ENCODE peak calls at places on chromosomes 3 and 15, in nine cellular contexts. H, T, M, N, V, G, Y, Q and E are unnamed samples.

GRCh38 chr15:85692873-85693272 is 101.9 kb downstream of the KLHL25 start:
- DNase-seq in M (no peak), Y (no peak), V (no peak), N (no peak), H (peak), Q (no peak), T (no peak), G (no peak), E (no peak)

GRCh38 chr15:90412356-90413194 is 24.5 kb downstream of the IQGAP1 start:
- DNase-seq in G (no peak), N (no peak), Q (no peak), T (peak), V (peak), Y (no peak), H (peak), M (peak), E (no peak)

GRCh38 chr3:150090877-150091276 is 120.2 kb upstream of the PFN2 start:
- DNase-seq in T (no peak), Q (no peak), G (no peak), M (peak), N (no peak), V (peak), Y (no peak), H (no peak), E (no peak)

GRCh38 chr15:37109952-37110630 is 9.7 kb upstream of the MEIS2 start:
- DNase-seq in T (no peak), Q (peak), G (no peak), N (no peak), Y (peak), V (peak), H (no peak), M (no peak), E (peak)

GRCh38 chr15:74790080-74790916 is 8.4 kb downstream of the CSK start:
- DNase-seq in M (peak), Y (peak), G (peak), V (peak), H (peak), N (peak), T (peak), Q (no peak), E (no peak)

GRCh38 chr3:58074997-58075396 is 66.8 kb downstream of the FLNB start:
- DNase-seq in Q (no peak), V (no peak), N (no peak), M (no peak), H (no peak), T (no peak), Y (no peak), G (no peak), E (no peak)

GRCh38 chr3:86921981-86922680 is 68.8 kb downstream of the VGLL3 start:
- DNase-seq in N (no peak), M (no peak), T (peak), G (no peak), V (peak), H (no peak), Y (no peak), Q (no peak), E (no peak)

GRCh38 chr3:122416966-122417365 is 1.1 kb upstream of the WDR5B start:
- DNase-seq in G (no peak), H (no peak), Y (no peak), Q (peak), T (peak), V (peak), M (no peak), N (no peak), E (no peak)

GRCh38 chr3:146581877-146582508 is 23.2 kb downstream of the PLSCR5 start:
- DNase-seq in T (peak), N (no peak), M (no peak), G (no peak), V (peak), Q (no peak), H (no peak), Y (no peak), E (no peak)

GRCh38 chr3:132641837-132642538 is 17.6 kb downstream of the ACAD11 start:
- DNase-seq in V (peak), H (no peak), Q (peak), Y (no peak), M (peak), G (no peak), T (peak), N (no peak), E (no peak)

GRCh38 chr15:28984421-28985375 is 98.9 kb downstream of the APBA2 start:
- DNase-seq in G (peak), Q (peak), M (peak), N (peak), Y (no peak), H (no peak), T (peak), V (peak), E (peak)

GRCh38 chr15:65638681-65639089 is 16.9 kb downstream of the SLC24A1 start:
- DNase-seq in H (no peak), N (peak), Y (no peak), Q (peak), V (peak), G (peak), T (peak), M (peak), E (no peak)

GRCh38 chr3:194328080-194328571 is 23.0 kb downstream of the CPN2 start:
- DNase-seq in H (no peak), Q (peak), G (no peak), Y (no peak), V (peak), N (no peak), T (peak), M (peak), E (peak)

GRCh38 chr3:139261754-139262632 is 81.8 kb upstream of the MRPS22 start:
- DNase-seq in T (no peak), M (no peak), Q (no peak), Y (no peak), G (no peak), V (no peak), N (no peak), H (no peak), E (no peak)

GRCh38 chr3:114111060-114111790 is 54.7 kb downstream of the QTRT2 start:
- DNase-seq in V (no peak), N (no peak), H (no peak), G (no peak), T (no peak), Y (no peak), Q (peak), M (no peak), E (no peak)

GRCh38 chr15:89095073-89095472 is 6.8 kb downstream of the ABHD2 start:
- DNase-seq in H (no peak), Q (no peak), Y (no peak), N (no peak), V (no peak), M (no peak), T (no peak), G (no peak), E (no peak)

GRCh38 chr15:57158589-57158988 is 217.7 kb upstream of the CGNL1 start:
- DNase-seq in M (peak), Q (no peak), N (no peak), G (no peak), T (no peak), V (peak), H (no peak), Y (no peak), E (no peak)

GRCh38 chr15:90160781-90161727 is 40.1 kb upstream of the SEMA4B start:
- DNase-seq in Q (no peak), V (no peak), Y (no peak), N (no peak), T (no peak), H (peak), M (no peak), G (no peak), E (no peak)

GRCh38 chr15:99120050-99120777 is 15.3 kb downstream of the SYNM start:
- DNase-seq in G (no peak), N (no peak), H (no peak), Q (no peak), Y (no peak), M (no peak), T (no peak), V (no peak), E (no peak)

GRCh38 chr3:66508461-66508860 is 7.6 kb upstream of the LRIG1 start:
- DNase-seq in H (no peak), G (no peak), Y (no peak), T (no peak), M (no peak), Q (no peak), N (no peak), V (no peak), E (no peak)

GRCh38 chr3:59886790-59887189 is 837.0 kb upstream of the CFAP20DC start:
- DNase-seq in V (peak), Y (no peak), G (no peak), N (no peak), T (no peak), M (no peak), H (no peak), Q (no peak), E (no peak)

GRCh38 chr15:91021516-91022074 is 799 bp downstream of the VPS33B start:
- DNase-seq in Q (no peak), H (no peak), T (peak), V (peak), M (peak), N (no peak), Y (no peak), G (no peak), E (peak)

GRCh38 chr3:121362035-121362734 is 183.6 kb downstream of the POLQ start:
- DNase-seq in Q (no peak), N (no peak), Y (no peak), T (no peak), G (no peak), V (no peak), M (no peak), H (no peak), E (no peak)

GRCh38 chr15:40150163-40150925 is 10.5 kb upstream of the BUB1B start:
- DNase-seq in H (peak), T (peak), Y (no peak), V (peak), Q (no peak), G (no peak), N (no peak), M (peak), E (no peak)

GRCh38 chr3:37536799-37537311 is 324.8 kb upstream of the CTDSPL start:
- DNase-seq in T (no peak), Y (no peak), V (no peak), N (no peak), H (no peak), G (no peak), Q (no peak), M (no peak), E (no peak)

GRCh38 chr3:12175844-12176453 is 17.2 kb upstream of the TIMP4 start:
- DNase-seq in G (peak), Q (peak), V (peak), T (peak), N (no peak), H (peak), M (no peak), Y (peak), E (peak)

GRCh38 chr15:63708141-63708772 is 111.1 kb downstream of the FBXL22 start:
- DNase-seq in G (no peak), M (no peak), H (no peak), Q (no peak), Y (no peak), V (peak), N (no peak), T (peak), E (no peak)

GRCh38 chr15:27241942-27242341 is 271.0 kb downstream of the GABRG3 start:
- DNase-seq in N (no peak), H (no peak), M (no peak), Y (no peak), V (peak), T (peak), G (no peak), Q (no peak), E (no peak)

GRCh38 chr3:134463676-134464611 is 21.8 kb downstream of the ANAPC13 start:
- DNase-seq in G (no peak), T (peak), M (peak), V (peak), H (no peak), Y (peak), Q (peak), N (peak), E (no peak)

GRCh38 chr3:24508423-24508839 is 13.8 kb upstream of the THRB start:
- DNase-seq in M (no peak), H (no peak), N (no peak), V (peak), T (peak), G (no peak), Y (no peak), Q (no peak), E (no peak)

GRCh38 chr3:168094877-168095610 is 680 bp downstream of the GOLIM4 start:
- DNase-seq in M (peak), Y (peak), G (peak), H (peak), N (no peak), Q (peak), T (peak), V (peak), E (no peak)
- TF ChIP-seq CTCF in M (peak), Y (peak), G (peak), H (no peak), N (peak), Q (peak), T (peak), V (peak), E (peak)

DNA sequence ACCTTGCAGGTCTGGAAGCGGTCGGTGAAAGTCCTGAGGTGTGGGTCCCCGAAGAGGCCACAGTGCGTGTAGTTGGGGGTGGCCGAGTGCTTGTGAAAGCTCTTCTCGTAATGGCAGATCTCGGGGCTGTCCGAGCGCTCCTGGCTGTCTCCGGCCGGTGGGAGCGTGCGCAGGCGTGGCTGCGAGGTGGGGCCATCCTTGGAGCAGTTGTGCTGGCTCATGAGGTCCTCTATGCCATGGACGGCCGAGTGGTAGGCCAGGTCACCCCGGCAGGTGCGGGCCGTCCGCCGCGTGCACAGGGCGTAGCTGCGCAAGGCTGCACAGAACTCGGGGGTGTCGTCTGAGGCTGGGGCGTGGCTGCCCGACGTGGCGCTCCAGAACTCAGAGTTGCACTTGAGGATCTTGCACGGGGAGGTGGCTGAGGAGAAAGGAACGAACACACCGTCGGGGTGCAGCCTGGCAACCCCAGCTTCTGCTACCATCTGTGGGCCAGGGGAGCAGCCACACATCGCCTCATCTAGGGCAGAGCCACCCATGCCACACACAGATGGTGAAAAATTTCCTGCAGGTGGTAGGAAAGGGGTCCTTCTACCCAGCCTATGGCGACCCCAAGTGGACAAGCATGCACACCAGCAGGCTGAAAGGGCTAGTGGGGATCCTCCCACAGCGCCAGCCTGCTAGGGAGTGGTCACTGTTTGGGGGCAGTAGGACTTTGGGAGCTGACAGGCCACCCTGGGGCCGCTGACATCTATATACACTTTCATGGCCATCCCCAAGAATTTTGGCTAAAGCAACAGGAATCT is 36.7 kb downstream of the RGMA start:
- DNase-seq in V (no peak), M (no peak), N (no peak), G (no peak), Q (no peak), H (no peak), Y (no peak), T (no peak), E (no peak)
- TF ChIP-seq CTCF in V (no peak), M (peak), N (no peak), G (no peak), Q (peak), H (no peak), Y (no peak), T (peak), E (no peak)

DNA sequence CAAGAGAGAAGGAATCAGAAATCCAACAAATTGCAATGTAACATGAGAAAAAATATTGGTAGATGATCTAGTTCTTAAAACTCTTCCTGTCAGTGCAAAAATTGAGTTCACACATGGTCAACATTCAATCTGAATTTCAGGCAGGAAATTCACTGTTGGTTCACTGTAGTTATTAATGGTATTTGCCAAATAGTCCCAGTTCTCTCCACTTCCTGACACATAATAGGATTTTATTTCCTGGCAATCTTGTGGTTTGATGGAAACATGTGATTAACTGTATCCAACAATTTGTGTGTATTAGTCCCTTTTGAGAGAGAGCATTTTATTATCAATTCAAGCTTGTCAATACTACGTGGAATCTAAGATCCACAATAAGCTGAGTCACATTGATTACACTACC is 1103.1 kb downstream of the ROBO2 start:
- DNase-seq in H (no peak), G (no peak), V (peak), N (no peak), T (peak), Y (no peak), M (no peak), Q (no peak), E (no peak)
- TF ChIP-seq CTCF in H (no peak), G (no peak), V (no peak), N (no peak), T (no peak), Y (no peak), M (no peak), Q (no peak), E (no peak)

GRCh38 chr15:77983708-77984445 is 93.6 kb downstream of the TBC1D2B start:
- DNase-seq in H (no peak), Q (no peak), N (no peak), M (no peak), V (no peak), T (no peak), Y (no peak), G (no peak), E (no peak)
- TF ChIP-seq CTCF in H (no peak), Q (peak), N (peak), M (peak), V (no peak), T (peak), Y (no peak), G (no peak), E (no peak)

GRCh38 chr15:82830427-82831173 is 21.2 kb downstream of the WHAMM start:
- DNase-seq in M (no peak), N (no peak), H (no peak), Q (no peak), G (no peak), T (no peak), V (no peak), Y (no peak), E (no peak)

GRCh38 chr15:82831894-82832600 is 22.6 kb downstream of the WHAMM start:
- DNase-seq in M (no peak), G (no peak), Q (no peak), Y (no peak), T (no peak), V (no peak), H (no peak), N (no peak), E (no peak)

GRCh38 chr15:82833283-82833682 is 23.9 kb downstream of the WHAMM start:
- DNase-seq in H (no peak), Q (no peak), T (no peak), G (no peak), M (no peak), V (no peak), Y (no peak), N (no peak), E (no peak)

GRCh38 chr15:82835391-82835917 is 26.0 kb downstream of the WHAMM start:
- DNase-seq in N (no peak), M (no peak), H (no peak), T (no peak), Y (no peak), V (no peak), G (no peak), Q (no peak), E (no peak)

DNA sequence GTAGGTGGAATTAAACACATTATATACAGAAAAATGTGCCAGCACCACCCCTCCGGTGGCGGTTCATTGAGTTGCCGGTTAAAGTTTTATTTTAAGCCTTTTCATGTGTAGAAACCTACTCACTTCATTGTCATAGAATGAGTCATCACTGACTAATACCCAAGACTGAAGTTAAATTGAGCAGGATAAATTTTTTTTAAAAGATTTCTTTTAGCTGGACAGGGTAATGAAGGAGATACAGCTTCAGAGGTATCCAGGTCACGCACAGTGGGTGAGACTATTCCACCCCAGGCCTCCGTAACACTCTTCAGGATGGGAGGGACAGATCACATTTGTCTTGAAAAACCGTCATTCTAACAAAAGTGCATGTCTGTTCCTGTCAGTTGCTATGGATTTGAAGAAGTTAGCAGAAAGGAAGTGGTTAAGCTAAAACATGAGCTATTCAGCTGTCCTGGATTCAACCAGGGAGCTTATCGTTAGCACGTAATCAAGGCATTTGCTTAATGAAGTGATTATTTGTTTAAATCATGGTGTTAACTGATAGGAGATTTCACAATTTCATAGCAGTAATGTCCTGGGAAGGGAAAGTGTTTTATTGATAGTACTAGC is 23.3 kb downstream of the WHAMM start:
- DNase-seq in Y (no peak), Q (no peak), G (no peak), N (peak), T (peak), V (peak), H (no peak), M (peak), E (no peak)
- TF ChIP-seq CTCF in Y (no peak), Q (no peak), G (peak), N (peak), T (peak), V (peak), H (no peak), M (peak), E (no peak)

GRCh38 chr15:97995192-97995591 is 34.7 kb downstream of the ARRDC4 start:
- DNase-seq in Q (no peak), T (no peak), Y (no peak), M (no peak), H (no peak), N (no peak), V (no peak), G (no peak), E (no peak)

GRCh38 chr15:97998307-97999071 is 38.0 kb downstream of the ARRDC4 start:
- DNase-seq in N (no peak), Q (no peak), V (peak), H (no peak), T (no peak), M (peak), Y (no peak), G (no peak), E (no peak)

GRCh38 chr15:97993310-97993738 is 32.8 kb downstream of the ARRDC4 start:
- DNase-seq in M (peak), T (no peak), V (peak), Q (no peak), H (no peak), G (no peak), N (no peak), Y (no peak), E (no peak)

GRCh38 chr15:97992831-97993230 is 32.3 kb downstream of the ARRDC4 start:
- DNase-seq in H (no peak), M (no peak), N (no peak), V (no peak), Y (no peak), Q (no peak), T (no peak), G (no peak), E (no peak)

DNA sequence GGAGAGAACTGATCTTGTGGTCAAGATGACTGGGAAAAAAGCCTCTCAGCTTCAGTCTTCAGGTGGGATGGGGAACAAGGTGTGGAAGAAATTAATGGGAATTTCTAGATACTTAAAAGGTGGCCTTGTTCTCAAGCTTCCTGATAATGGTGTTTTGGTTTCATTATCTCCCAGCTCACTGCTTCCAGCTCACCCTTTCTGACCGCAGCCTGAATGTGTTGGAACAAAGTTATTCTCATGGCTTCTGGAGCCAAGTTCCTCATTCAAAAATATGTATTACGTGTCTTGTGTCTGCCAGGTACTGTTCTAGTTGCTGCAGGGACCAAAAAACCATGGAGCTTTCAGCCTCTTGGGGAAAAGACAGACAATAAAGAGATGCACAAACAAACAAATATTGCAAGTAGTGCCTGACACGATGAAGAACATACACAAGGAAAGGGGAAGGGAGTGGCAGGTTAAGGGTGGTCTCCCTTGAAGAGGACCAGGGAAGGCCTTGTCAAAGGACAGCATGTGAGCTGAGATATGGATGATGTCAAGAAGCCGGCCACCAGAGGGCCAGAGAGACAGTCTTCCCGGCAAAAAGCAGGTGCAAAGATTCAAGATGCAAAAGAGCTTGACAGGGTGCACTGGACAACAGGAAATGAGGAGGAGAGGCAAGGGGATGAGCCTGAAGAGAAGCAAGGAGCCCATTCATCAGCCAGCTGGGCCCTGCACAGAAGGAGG is 35.5 kb downstream of the ARRDC4 start:
- DNase-seq in Q (peak), M (no peak), Y (no peak), N (no peak), H (peak), G (peak), T (peak), V (peak), E (peak)
- TF ChIP-seq CTCF in Q (peak), M (peak), Y (peak), N (no peak), H (no peak), G (peak), T (peak), V (peak), E (peak)